ENCODE peak calls at places on chromosomes 12 and 14, in four cellular contexts. L, T, E and I are unnamed samples.
A peak's percentile ranks its signal among the peaks of the same experiment; 100 is the strongest.

GRCh38 chr14:50082784-50083466 is 33.4 kb downstream of the VCPKMT start:
- DNase-seq in L (no peak), T (no peak), E (no peak), I (no peak)

GRCh38 chr12:79128956-79129355 is 264.4 kb downstream of the SYT1 start:
- DNase-seq in L (no peak), T (no peak), E (no peak), I (no peak)

GRCh38 chr12:110340706-110341105 is 59.7 kb downstream of the ATP2A2 start:
- DNase-seq in L (no peak), T (no peak), E (no peak), I (no peak)

GRCh38 chr12:41061189-41061588 is 126.9 kb upstream of the PDZRN4 start:
- DNase-seq in L (no peak), T (no peak), E (no peak), I (no peak)

GRCh38 chr14:98177551-98177950 is 1094.4 kb downstream of the BCL11B start:
- DNase-seq in L (no peak), T (no peak), E (no peak), I (no peak)

GRCh38 chr14:96903444-96904023 is 106.4 kb downstream of the VRK1 start:
- DNase-seq in L (no peak), T (no peak), E (no peak), I (no peak)

GRCh38 chr14:84591827-84592540 is 938.0 kb upstream of the FLRT2 start:
- DNase-seq in L (no peak), T (no peak), E (no peak), I (no peak)

GRCh38 chr14:74949211-74949610 is 6.2 kb downstream of the PGF start:
- DNase-seq in L (no peak), T (no peak), E (no peak), I (no peak)

GRCh38 chr14:52325126-52325525 is 11.0 kb downstream of the PTGER2 start:
- DNase-seq in L (no peak), T (no peak), E (no peak), I (no peak)

GRCh38 chr14:31945074-31945613 is 132.0 kb upstream of the ARHGAP5 start:
- DNase-seq in L (no peak), T (no peak), E (no peak), I (peak; percentile 70)

GRCh38 chr12:91331371-91331770 is 148.8 kb upstream of the DCN start:
- DNase-seq in L (no peak), T (no peak), E (no peak), I (no peak)

GRCh38 chr12:6996040-6996441 is 22.2 kb downstream of the LPCAT3 start:
- DNase-seq in L (peak; percentile 44), T (no peak), E (no peak), I (no peak)

GRCh38 chr12:6154730-6155459 is 30.4 kb upstream of the VWF start:
- DNase-seq in L (no peak), T (no peak), E (no peak), I (peak; percentile 92)

GRCh38 chr12:113906411-113907200 is 59.5 kb downstream of the RBM19 start:
- DNase-seq in L (no peak), T (no peak), E (no peak), I (no peak)

GRCh38 chr12:116384629-116385485 is 107.4 kb upstream of the MED13L start:
- DNase-seq in L (peak; percentile 31), T (peak; percentile 53), E (no peak), I (no peak)

GRCh38 chr14:106209745-106210144 is 683.4 kb downstream of the TMEM121 start:
- DNase-seq in L (no peak), T (no peak), E (no peak), I (no peak)

GRCh38 chr12:33628087-33628486 is 188.5 kb upstream of the SYT10 start:
- DNase-seq in L (no peak), T (no peak), E (no peak), I (no peak)
- TF ChIP-seq CTCF in L (no peak), T (no peak), E (no peak), I (no peak)

DNA sequence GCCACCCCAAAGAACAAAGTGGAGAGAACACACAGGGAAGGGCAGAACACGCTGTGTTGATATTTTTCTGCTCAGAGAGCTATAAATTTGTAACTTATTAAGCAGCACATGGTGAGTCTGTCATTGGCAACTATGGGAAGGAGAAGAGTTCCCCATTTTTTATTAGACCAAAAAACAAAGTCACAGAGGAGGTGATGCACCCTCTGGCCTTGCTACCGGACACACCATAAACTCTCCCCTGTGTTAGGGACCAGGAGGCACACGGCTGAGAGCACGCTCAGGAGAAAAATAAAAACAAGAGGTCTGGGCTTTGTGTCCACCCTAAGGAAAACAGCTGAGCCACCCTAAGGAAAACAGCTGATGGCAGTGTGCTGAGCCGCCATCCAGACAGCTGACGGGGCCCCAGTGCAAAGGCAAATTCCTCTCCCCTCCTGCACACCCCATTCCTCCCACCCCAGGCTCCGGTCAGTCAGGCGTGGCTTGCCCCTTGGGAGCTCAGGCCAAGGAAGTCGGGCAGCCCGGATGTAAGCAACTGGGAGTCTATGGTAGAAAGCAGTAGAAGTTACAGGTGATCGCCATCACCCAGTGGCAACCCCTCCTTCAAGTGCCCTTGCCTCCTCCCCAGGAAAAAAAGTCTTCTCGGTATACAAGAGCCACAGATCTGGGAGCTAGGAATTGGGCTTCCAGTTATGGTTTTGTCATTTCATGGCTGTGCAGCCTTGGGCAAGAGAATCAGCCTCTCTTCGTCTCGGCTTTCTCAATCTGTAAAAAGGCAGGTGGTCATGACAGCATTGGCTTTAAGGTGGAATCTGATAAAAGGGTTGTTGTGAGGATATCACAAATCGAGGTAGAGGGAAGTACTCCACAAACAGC is 2.4 kb downstream of the PXN start:
- DNase-seq in L (no peak), T (no peak), E (no peak), I (no peak)
- TF ChIP-seq TEAD4 in L (no peak), T (no peak), E (no peak), I (no peak)

GRCh38 chr14:22220427-22220826 is 368.6 kb downstream of the DAD1 start:
- DNase-seq in L (no peak), T (no peak), E (no peak), I (no peak)
- TF ChIP-seq CTCF in L (no peak), T (no peak), E (no peak), I (peak; percentile 24)

GRCh38 chr12:84638811-84639368 is 273.7 kb downstream of the SLC6A15 start:
- DNase-seq in L (no peak), T (no peak), E (no peak), I (no peak)
- TF ChIP-seq TEAD4 in L (no peak), T (no peak), E (no peak), I (no peak)

GRCh38 chr12:127351481-127352010 is 915.4 kb upstream of the TMEM132C start:
- DNase-seq in L (peak; percentile 21), T (no peak), E (no peak), I (no peak)

GRCh38 chr12:127360580-127360979 is 906.4 kb upstream of the TMEM132C start:
- DNase-seq in L (no peak), T (no peak), E (no peak), I (no peak)

GRCh38 chr12:127355061-127355820 is 911.7 kb upstream of the TMEM132C start:
- DNase-seq in L (peak; percentile 52), T (no peak), E (peak; percentile 53), I (peak; percentile 32)
- TF ChIP-seq CTCF in L (peak; percentile 70), T (no peak), E (peak; percentile 77), I (peak; percentile 26)

GRCh38 chr12:56645717-56646446 is at the start of gene ATP5F1B:
- DNase-seq in L (peak; percentile 90), T (peak; percentile 94), E (peak; percentile 88), I (peak; percentile 95)
- TF ChIP-seq TEAD4 in L (no peak), T (no peak), E (peak; percentile 13), I (no peak)